ENCODE peak calls at places on chromosomes 16 and 17, in six cellular contexts. E, N, F, H, C and Q are unnamed samples.

GRCh38 chr17:4892063-4892410 is 7.3 kb upstream of the C17orf107 start:
- DNase-seq in E (no peak), C (no peak), F (no peak), N (no peak), H (no peak), Q (no peak)

GRCh38 chr17:2398655-2399571 is 1.9 kb downstream of the MNT start:
- DNase-seq in N (peak; percentile 78), E (no peak), F (peak; percentile 95), C (peak; percentile 80), H (peak; percentile 68), Q (no peak)

GRCh38 chr17:8359769-8360168 is 16.7 kb downstream of the KRABD2 start:
- DNase-seq in H (peak; percentile 40), F (peak; percentile 95), C (no peak), N (peak; percentile 96), E (no peak), Q (no peak)

GRCh38 chr16:67013238-67013822 is 15.6 kb upstream of the CBFB start:
- DNase-seq in C (no peak), N (no peak), F (no peak), E (no peak), H (no peak), Q (no peak)

GRCh38 chr16:14454391-14454790 is 175.7 kb downstream of the PARN start:
- DNase-seq in N (peak; percentile 81), C (no peak), H (peak; percentile 27), F (peak; percentile 68), E (no peak), Q (peak; percentile 28)

GRCh38 chr16:84007946-84008345 is 34.6 kb downstream of the SLC38A8 start:
- DNase-seq in N (no peak), E (no peak), F (peak; percentile 28), H (no peak), C (no peak), Q (no peak)

GRCh38 chr17:57114085-57114673 is 29.1 kb downstream of the AKAP1 start:
- DNase-seq in F (peak; percentile 28), E (no peak), H (peak; percentile 66), N (peak; percentile 6), C (peak; percentile 63), Q (no peak)

GRCh38 chr16:270381-271255 is 5.1 kb downstream of the RGS11 start:
- DNase-seq in N (no peak), H (no peak), F (no peak), E (no peak), C (no peak), Q (no peak)

GRCh38 chr17:75738218-75738802 is 17.1 kb downstream of the ITGB4 start:
- DNase-seq in C (no peak), N (peak; percentile 27), H (no peak), F (peak; percentile 55), E (no peak), Q (no peak)

GRCh38 chr17:63552211-63552610 is 1.9 kb downstream of the DCAF7 start:
- DNase-seq in C (no peak), E (no peak), H (no peak), N (peak; percentile 52), F (peak; percentile 50), Q (no peak)

GRCh38 chr16:10744370-10745030 is 858 bp downstream of the NUBP1 start:
- DNase-seq in F (peak; percentile 72), H (no peak), E (no peak), N (peak; percentile 49), C (no peak), Q (no peak)

GRCh38 chr16:83953796-83954576 is 946 bp downstream of the OSGIN1 start:
- DNase-seq in E (no peak), H (peak; percentile 58), N (peak; percentile 32), C (peak; percentile 54), F (peak; percentile 63), Q (peak; percentile 19)

GRCh38 chr16:89999831-90000574 is 19.3 kb downstream of the DBNDD1 start:
- DNase-seq in F (no peak), E (no peak), C (no peak), N (no peak), H (peak; percentile 6), Q (no peak)

GRCh38 chr16:75000481-75001081 is 1.8 kb downstream of the ZNRF1 start:
- DNase-seq in F (peak; percentile 52), C (peak; percentile 27), E (no peak), H (peak; percentile 30), N (peak; percentile 37), Q (no peak)

GRCh38 chr17:32621612-32622312 is 135.0 kb downstream of the CDK5R1 start:
- DNase-seq in C (peak; percentile 77), N (no peak), E (no peak), H (no peak), F (peak; percentile 3), Q (no peak)

GRCh38 chr17:73624496-73624988 is 19.7 kb downstream of the SDK2 start:
- DNase-seq in E (no peak), N (no peak), H (no peak), F (no peak), C (no peak), Q (no peak)

GRCh38 chr17:29433551-29433950 is 43.4 kb downstream of the TAOK1 start:
- DNase-seq in N (no peak), F (peak; percentile 3), C (no peak), H (no peak), E (no peak), Q (no peak)

DNA sequence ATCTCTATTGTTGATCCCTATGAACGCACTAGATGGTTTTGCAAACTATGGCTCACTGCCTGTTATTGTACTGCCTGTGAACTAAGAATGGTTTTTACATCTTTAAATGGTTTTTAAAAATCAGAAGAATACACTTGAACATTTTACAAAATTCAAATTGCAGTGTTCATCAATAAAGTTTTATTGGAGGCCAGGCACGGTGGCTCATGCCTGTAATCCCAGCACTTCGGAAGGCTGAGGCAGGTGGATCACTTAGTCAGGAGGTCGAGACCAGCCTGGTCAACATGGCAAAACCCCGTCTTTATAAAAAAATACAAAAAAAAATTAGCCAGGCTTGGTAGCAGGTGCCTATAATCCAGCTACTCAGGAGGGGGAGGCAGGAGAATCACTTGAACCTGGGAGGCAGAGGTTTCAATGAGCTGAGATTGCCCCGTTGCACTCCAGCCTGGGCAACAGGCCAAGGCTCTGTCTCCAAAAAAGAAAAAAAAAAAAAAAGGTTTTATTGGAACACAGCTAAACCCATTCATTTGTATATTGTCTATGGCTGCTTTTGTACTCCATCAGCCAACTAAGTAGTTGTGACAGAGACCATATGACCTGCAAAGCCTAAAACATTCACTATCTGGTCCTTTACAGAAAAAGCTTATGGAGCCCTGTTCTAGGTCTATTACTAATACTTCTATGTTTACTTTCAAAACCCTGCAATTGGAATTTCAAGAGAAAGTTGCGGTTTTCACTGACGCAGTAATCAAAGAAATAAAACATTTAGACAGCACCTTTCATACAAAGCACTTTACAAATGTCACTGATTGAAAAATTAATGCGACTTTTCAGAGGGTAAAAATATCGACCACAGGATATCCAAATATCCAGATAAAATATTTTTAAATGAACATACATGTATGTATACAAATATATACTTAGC is 18.8 kb downstream of the IKZF3 start:
- DNase-seq in E (no peak), F (no peak), N (peak; percentile 5), H (no peak), C (no peak), Q (no peak)
- H3K9ac ChIP-seq in E (no peak overlapping the region), F (no peak overlapping the region), N (no peak overlapping the region), H (no peak overlapping the region), C (no peak overlapping the region), Q (no peak overlapping the region)

GRCh38 chr16:88328313-88328660 is 54.5 kb upstream of the ZNF469 start:
- DNase-seq in N (no peak), E (no peak), C (no peak), F (no peak), H (no peak), Q (no peak)

GRCh38 chr16:88329726-88330700 is 52.7 kb upstream of the ZNF469 start:
- DNase-seq in H (no peak), E (no peak), F (no peak), C (no peak), N (no peak), Q (no peak)

GRCh38 chr16:88333645-88334516 is 48.9 kb upstream of the ZNF469 start:
- DNase-seq in E (no peak), N (no peak), C (no peak), H (no peak), F (no peak), Q (no peak)

GRCh38 chr16:88331989-88332920 is 50.5 kb upstream of the ZNF469 start:
- DNase-seq in N (peak; percentile 100), F (peak; percentile 100), H (peak; percentile 98), E (no peak), C (no peak), Q (peak; percentile 92)

DNA sequence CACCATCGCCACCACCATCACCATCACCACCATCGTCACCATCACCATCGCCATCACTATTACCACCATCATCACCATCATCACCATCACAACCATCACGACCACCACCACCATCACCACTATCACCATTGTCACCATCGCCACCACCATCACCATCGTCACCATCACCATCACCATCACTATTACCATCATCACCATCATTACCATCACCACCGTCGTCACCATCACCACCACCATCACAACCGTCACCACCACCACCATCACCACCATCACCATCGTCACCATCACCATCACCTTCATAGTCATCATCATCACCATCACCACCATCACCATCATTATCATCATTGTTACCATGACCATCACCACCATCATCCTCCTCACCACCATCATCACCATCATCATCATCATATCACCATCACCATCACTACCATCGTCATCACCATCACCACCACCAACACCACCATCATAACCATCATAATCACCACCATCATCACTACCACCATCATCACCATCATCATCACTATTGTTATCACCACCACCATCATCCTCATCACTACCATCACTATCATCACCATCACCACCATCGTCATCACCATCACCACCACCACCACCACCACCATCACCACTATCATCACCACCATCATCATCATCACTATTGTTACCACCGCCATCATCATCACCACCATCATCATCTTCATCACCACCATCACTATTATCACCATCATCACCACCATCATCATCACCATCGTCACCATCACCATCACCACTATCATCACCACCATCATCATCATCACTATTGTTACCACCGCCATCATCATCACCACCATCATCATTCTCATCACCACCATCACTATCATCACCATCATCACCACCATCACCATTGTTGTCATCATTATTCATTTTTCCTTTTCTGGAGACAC is 51.5 kb upstream of the ZNF469 start:
- DNase-seq in C (no peak), F (no peak), H (no peak), N (no peak), E (no peak), Q (no peak)
- H3K27ac ChIP-seq in C (no peak overlapping the region), F (peak overlapping the region; percentile 99), H (peak overlapping the region; percentile 100), N (peak overlapping the region; percentile 99), E (no peak overlapping the region), Q (peak overlapping the region; percentile 78)

DNA sequence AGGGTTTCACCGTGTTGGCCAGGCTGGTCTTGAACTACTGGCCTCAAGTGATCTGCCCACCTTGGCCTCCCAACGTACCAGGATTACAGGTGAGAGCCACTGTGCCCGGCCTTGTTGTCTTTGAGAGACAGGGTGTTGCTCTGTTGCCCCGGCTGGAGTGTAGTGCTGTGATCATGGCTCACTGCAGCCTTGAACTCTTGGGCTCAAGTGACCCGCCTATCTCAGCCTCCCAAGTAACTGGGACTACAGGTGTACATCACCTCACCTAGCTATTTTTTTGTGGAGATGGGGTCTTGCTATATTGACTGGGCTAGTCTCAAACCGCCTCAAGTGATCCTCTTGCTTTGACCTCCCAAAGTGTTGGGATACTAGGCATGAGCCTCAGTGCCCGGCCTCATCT is 68.4 kb downstream of the PGS1 start:
- DNase-seq in H (no peak), N (no peak), F (no peak), E (no peak), C (no peak), Q (no peak)
- H3K36me3 ChIP-seq in H (no peaks in the 10 kb centered on the region), N (no peaks in the 10 kb centered on the region), F (no peaks in the 10 kb centered on the region), E (no peaks in the 10 kb centered on the region), C (no peaks in the 10 kb centered on the region), Q (no peaks in the 10 kb centered on the region)

DNA sequence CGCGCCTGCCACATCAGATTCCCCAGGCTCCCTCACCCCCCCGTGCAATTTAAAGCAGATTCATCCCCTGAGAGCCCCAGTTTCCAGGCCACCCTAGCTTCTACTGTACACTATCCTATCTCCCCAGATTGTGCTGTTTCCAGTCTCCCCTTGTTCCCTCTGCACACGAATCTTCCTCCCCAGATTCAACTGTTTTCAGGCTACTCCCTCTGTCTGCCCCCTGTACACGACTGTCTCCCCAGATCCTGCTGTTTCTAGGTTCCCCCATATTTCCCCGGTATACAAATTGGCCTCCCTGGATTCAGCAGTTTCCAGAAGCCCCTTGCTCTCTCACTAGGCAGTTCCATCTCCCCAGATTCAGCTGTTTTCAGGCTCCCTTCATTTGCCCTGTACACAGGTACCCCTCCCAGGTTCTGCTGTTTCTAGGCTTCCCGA is 23.0 kb downstream of the COPZ2 start:
- DNase-seq in E (no peak), N (no peak), F (no peak), C (no peak), H (no peak), Q (no peak)
- H3K9ac ChIP-seq in E (no peak overlapping the region), N (no peak overlapping the region), F (no peak overlapping the region), C (no peak overlapping the region), H (no peak overlapping the region), Q (no peak overlapping the region)